ENCODE peak calls at places on chromosomes 2 and 18, in four cellular contexts. One of them, this sample, is unnamed.

GRCh38 chr2:2184549-2185249 is 146.4 kb downstream of the MYT1L start:
- DNase-seq in K562: no peak
- DNase-seq in HepG2: no peak
- DNase-seq in GM12878: no peak
- DNase-seq in this sample: no peak

GRCh38 chr2:239926587-239927234 is 98.4 kb downstream of the NDUFA10 start:
- DNase-seq in K562: no peak
- DNase-seq in HepG2: no peak
- DNase-seq in GM12878: no peak
- DNase-seq in this sample: no peak

GRCh38 chr2:85999131-85999831 is 106.4 kb downstream of the POLR1A start:
- DNase-seq in K562: no peak
- DNase-seq in HepG2: no peak
- DNase-seq in GM12878: peak
- DNase-seq in this sample: no peak

GRCh38 chr18:61738042-61738441 is 154.8 kb downstream of the RNF152 start:
- DNase-seq in K562: no peak
- DNase-seq in HepG2: no peak
- DNase-seq in GM12878: no peak
- DNase-seq in this sample: no peak

GRCh38 chr18:76503595-76503994 is 8.6 kb upstream of the ZNF516 start:
- DNase-seq in K562: no peak
- DNase-seq in HepG2: no peak
- DNase-seq in GM12878: no peak
- DNase-seq in this sample: no peak

GRCh38 chr18:23207994-23208393 is 72.7 kb downstream of the CABLES1 start:
- DNase-seq in K562: no peak
- DNase-seq in HepG2: no peak
- DNase-seq in GM12878: no peak
- DNase-seq in this sample: no peak

GRCh38 chr2:130720036-130720435 is 8.8 kb upstream of the GPR148 start:
- DNase-seq in K562: no peak
- DNase-seq in HepG2: no peak
- DNase-seq in GM12878: no peak
- DNase-seq in this sample: no peak

GRCh38 chr2:118221952-118222594 is 133.8 kb downstream of the INSIG2 start:
- DNase-seq in K562: peak
- DNase-seq in HepG2: peak
- DNase-seq in GM12878: no peak
- DNase-seq in this sample: no peak

GRCh38 chr2:85396531-85397470 is 13.4 kb downstream of the CAPG start:
- DNase-seq in K562: no peak
- DNase-seq in HepG2: no peak
- DNase-seq in GM12878: no peak
- DNase-seq in this sample: no peak

GRCh38 chr2:120307482-120307881 is 38.5 kb upstream of the INHBB start:
- DNase-seq in K562: no peak
- DNase-seq in HepG2: no peak
- DNase-seq in GM12878: no peak
- DNase-seq in this sample: no peak

GRCh38 chr2:69693472-69694450 is 48.2 kb upstream of the ANXA4 start:
- DNase-seq in K562: no peak
- DNase-seq in HepG2: no peak
- DNase-seq in GM12878: peak
- DNase-seq in this sample: no peak

GRCh38 chr2:64799592-64800252 is 146.0 kb upstream of the SERTAD2 start:
- DNase-seq in K562: no peak
- DNase-seq in HepG2: no peak
- DNase-seq in GM12878: no peak
- DNase-seq in this sample: no peak

GRCh38 chr2:47024046-47024445 is 108.4 kb upstream of the MCFD2 start:
- DNase-seq in K562: no peak
- DNase-seq in HepG2: no peak
- DNase-seq in GM12878: no peak
- DNase-seq in this sample: no peak

GRCh38 chr2:64792310-64792709 is 138.6 kb upstream of the SERTAD2 start:
- DNase-seq in K562: no peak
- DNase-seq in HepG2: peak
- DNase-seq in GM12878: no peak
- DNase-seq in this sample: no peak

GRCh38 chr2:128416366-128416765 is 97.7 kb upstream of the HS6ST1 start:
- DNase-seq in K562: no peak
- DNase-seq in HepG2: no peak
- DNase-seq in GM12878: no peak
- DNase-seq in this sample: no peak
- TF ChIP-seq NR2C2 in K562: no peak
- TF ChIP-seq NR2C2 in HepG2: no peak
- TF ChIP-seq NR2C2 in GM12878: no peak
- TF ChIP-seq NR2C2 in this sample: no peak

DNA sequence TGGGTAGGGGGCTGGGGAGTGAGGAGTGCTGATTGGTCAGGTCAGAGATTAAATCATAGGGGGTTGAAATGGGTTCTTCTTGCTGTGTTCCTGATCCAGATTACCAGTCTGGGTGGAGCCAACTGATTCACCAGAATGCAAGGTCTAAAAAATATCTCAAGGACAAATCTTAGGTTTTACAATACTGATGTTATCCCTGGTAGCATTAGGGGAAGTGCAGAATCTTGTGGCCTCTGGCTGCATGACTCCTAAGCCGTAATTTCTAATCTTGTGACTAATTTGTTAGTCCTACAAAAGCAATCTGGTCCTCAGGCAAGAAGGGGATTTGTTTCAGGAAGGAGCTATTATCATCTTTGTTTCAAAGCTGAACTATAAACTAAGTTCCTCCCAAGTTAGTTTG is 289.2 kb upstream of the KYNU start:
- DNase-seq in K562: no peak
- DNase-seq in HepG2: no peak
- DNase-seq in GM12878: no peak
- DNase-seq in this sample: no peak
- TF ChIP-seq NR2C2 in K562: no peak
- TF ChIP-seq NR2C2 in HepG2: no peak
- TF ChIP-seq NR2C2 in GM12878: no peak
- TF ChIP-seq NR2C2 in this sample: no peak

DNA sequence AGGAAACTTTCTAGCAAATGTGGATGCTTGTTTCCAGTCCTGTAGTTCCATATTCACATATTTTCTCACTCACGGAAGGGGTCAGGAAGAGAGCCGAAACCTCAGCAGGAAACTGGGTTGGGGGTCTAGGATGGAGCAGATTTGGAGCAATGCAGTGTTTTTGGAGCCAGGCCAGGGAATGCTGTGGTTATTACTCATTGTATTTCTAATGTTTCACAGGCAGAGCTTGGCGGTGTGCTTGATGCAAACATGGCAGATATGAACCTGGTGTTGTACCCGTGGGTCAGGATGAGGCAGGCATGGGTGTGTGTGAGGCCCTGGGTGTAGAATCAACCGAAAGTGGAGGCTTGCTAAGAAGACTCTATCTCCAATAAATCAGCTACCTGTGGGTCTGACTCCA is 34.6 kb upstream of the ACKR3 start:
- DNase-seq in K562: no peak
- DNase-seq in HepG2: no peak
- DNase-seq in GM12878: no peak
- DNase-seq in this sample: no peak
- TF ChIP-seq NR2C2 in K562: no peak
- TF ChIP-seq NR2C2 in HepG2: no peak
- TF ChIP-seq NR2C2 in GM12878: no peak
- TF ChIP-seq NR2C2 in this sample: no peak

GRCh38 chr2:190912731-190913130 is 32.1 kb downstream of the GLS start:
- DNase-seq in K562: no peak
- DNase-seq in HepG2: no peak
- DNase-seq in GM12878: no peak
- DNase-seq in this sample: no peak
- TF ChIP-seq NR2C2 in K562: no peak
- TF ChIP-seq NR2C2 in HepG2: no peak
- TF ChIP-seq NR2C2 in GM12878: no peak
- TF ChIP-seq NR2C2 in this sample: no peak

GRCh38 chr2:20242727-20243377 is 17.9 kb upstream of the SDC1 start:
- DNase-seq in K562: no peak
- DNase-seq in HepG2: peak
- DNase-seq in GM12878: no peak
- DNase-seq in this sample: peak
- TF ChIP-seq NR2C2 in K562: no peak
- TF ChIP-seq NR2C2 in HepG2: no peak
- TF ChIP-seq NR2C2 in GM12878: no peak
- TF ChIP-seq NR2C2 in this sample: no peak

DNA sequence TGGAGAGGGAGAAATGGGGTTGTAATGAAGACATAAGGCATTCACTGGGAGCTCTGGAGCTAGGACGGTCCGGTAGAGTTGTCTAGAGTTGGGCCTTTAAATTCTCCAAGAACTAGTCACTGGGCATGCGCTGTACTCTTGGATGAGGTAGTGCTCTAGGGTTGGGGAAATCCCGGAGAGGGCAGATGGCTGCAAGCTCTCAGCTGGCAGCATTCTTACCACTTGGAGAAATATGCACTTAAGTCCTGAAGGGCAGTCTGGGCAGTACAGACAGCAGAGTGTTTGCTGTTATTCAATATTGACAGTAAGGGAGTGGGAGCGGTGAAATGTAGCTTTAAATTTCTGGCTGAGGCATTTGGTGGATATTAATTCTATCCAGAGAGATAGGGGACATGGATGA is 214.6 kb downstream of the RDH14 start:
- DNase-seq in K562: no peak
- DNase-seq in HepG2: no peak
- DNase-seq in GM12878: no peak
- DNase-seq in this sample: no peak
- TF ChIP-seq NR2C2 in K562: no peak
- TF ChIP-seq NR2C2 in HepG2: no peak
- TF ChIP-seq NR2C2 in GM12878: no peak
- TF ChIP-seq NR2C2 in this sample: no peak

GRCh38 chr2:141554810-141555209 is 576.0 kb downstream of the LRP1B start:
- DNase-seq in K562: no peak
- DNase-seq in HepG2: peak
- DNase-seq in GM12878: no peak
- DNase-seq in this sample: no peak
- TF ChIP-seq NR2C2 in K562: no peak
- TF ChIP-seq NR2C2 in HepG2: no peak
- TF ChIP-seq NR2C2 in GM12878: no peak
- TF ChIP-seq NR2C2 in this sample: no peak

DNA sequence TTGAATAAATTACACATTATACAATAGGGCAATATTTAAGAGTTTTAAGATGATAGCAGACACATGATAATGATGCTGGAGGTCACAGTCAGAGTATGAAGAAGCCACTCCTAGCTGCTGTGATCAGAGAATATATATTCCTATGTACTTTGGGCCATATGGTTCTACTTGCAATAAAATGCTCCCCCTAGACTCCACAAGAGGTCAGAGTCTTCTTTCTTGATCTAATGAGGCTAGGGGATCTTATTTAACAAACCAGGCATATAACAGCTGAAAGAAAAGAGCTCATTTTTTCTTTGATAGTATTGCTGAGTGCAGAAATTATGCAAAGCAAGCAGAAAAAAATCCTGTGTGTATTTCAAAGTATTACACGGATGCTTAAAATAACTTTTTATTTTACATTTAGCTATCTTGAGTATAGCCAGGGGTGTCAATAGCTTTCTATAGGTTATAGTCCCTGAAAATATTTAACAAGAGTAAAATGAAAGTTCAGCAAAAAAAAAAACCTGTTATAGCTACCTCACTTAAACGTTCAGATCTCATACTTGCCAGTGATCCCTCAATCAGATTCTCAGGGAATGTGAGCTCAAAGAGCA is 748.7 kb upstream of the CHAC2 start:
- DNase-seq in K562: no peak
- DNase-seq in HepG2: no peak
- DNase-seq in GM12878: no peak
- DNase-seq in this sample: no peak
- TF ChIP-seq NR2C2 in K562: no peak
- TF ChIP-seq NR2C2 in HepG2: no peak
- TF ChIP-seq NR2C2 in GM12878: no peak
- TF ChIP-seq NR2C2 in this sample: no peak

DNA sequence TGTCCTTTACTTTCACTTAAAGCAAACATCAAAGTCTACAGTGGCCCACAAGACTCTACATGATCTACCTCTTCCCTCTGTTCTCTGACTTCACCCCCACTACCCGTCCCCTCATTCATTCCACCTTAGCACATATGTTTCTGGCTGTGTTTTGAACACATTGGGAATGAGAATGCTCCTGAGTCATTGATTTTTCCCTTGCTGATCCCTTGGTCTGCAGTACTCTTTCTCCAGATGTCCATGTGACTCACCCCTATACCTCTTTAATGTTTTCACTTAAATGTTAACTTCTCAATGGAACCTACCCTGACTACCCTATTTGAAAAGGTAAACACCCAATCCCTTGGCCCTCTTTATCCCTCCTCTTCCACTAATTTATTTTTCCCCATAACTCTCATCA is 30.7 kb upstream of the FRZB start:
- DNase-seq in K562: no peak
- DNase-seq in HepG2: no peak
- DNase-seq in GM12878: no peak
- DNase-seq in this sample: no peak
- TF ChIP-seq NR2C2 in K562: no peak
- TF ChIP-seq NR2C2 in HepG2: no peak
- TF ChIP-seq NR2C2 in GM12878: no peak
- TF ChIP-seq NR2C2 in this sample: no peak

This sample was measured in WTC11.